ENCODE peak calls at places on chromosomes 3 and 15, in four cellular contexts. P is ascending aorta; F is CD4-positive, alpha-beta T cell; C is mammary epithelial cell. K is an unnamed sample.

GRCh38 chr3:38164966-38165721 is at the start of gene OXSR1:
- DNase-seq in C (peak; percentile 100), P (peak; percentile 100), F (peak; percentile 92), K (peak; percentile 97)

GRCh38 chr3:133620066-133620784 is 41.5 kb downstream of the TOPBP1 start:
- DNase-seq in F (no peak), C (no peak), P (no peak), K (no peak)

GRCh38 chr15:49490963-49491362 is 67.9 kb downstream of the FGF7 start:
- DNase-seq in P (no peak), F (no peak), C (no peak), K (no peak)

GRCh38 chr3:157981819-157982218 is 124.4 kb downstream of the SHOX2 start:
- DNase-seq in P (no peak), C (peak; percentile 68), F (no peak), K (no peak)

GRCh38 chr3:114121996-114122709 is 56.7 kb downstream of the DRD3 start:
- DNase-seq in P (no peak), C (peak; percentile 14), F (no peak), K (no peak)

GRCh38 chr3:42094128-42094527 is 3.0 kb downstream of the TRAK1 start:
- DNase-seq in F (no peak), C (no peak), P (no peak), K (no peak)

GRCh38 chr3:58462829-58463180 is 29.1 kb upstream of the KCTD6 start:
- DNase-seq in C (no peak), F (no peak), P (no peak), K (no peak)

GRCh38 chr3:72047472-72047871 is 262.5 kb upstream of the PROK2 start:
- DNase-seq in P (no peak), C (peak; percentile 17), F (no peak), K (no peak)

GRCh38 chr3:150169279-150169970 is 198.7 kb upstream of the PFN2 start:
- DNase-seq in P (no peak), F (no peak), C (no peak), K (no peak)

GRCh38 chr15:73225358-73226015 is 143.3 kb downstream of the HCN4 start:
- DNase-seq in F (peak; percentile 2), P (no peak), C (peak; percentile 53), K (no peak)

GRCh38 chr3:134194247-134194646 is 56.4 kb downstream of the RYK start:
- DNase-seq in P (no peak), F (no peak), C (no peak), K (no peak)

GRCh38 chr3:14391033-14391432 is 11.4 kb upstream of the SLC6A6 start:
- DNase-seq in P (peak; percentile 81), F (no peak), C (peak; percentile 46), K (no peak)

GRCh38 chr3:134161817-134162396 is 88.8 kb downstream of the RYK start:
- DNase-seq in P (no peak), F (no peak), C (no peak), K (no peak)

GRCh38 chr15:78981532-78982313 is 36.9 kb upstream of the CTSH start:
- DNase-seq in C (no peak), F (no peak), P (no peak), K (no peak)

GRCh38 chr3:156478931-156479330 is 76.0 kb downstream of the SSR3 start:
- DNase-seq in C (no peak), F (no peak), P (no peak), K (no peak)

GRCh38 chr15:43958894-43959330 is 132.1 kb downstream of the WDR76 start:
- DNase-seq in F (no peak), P (no peak), C (peak; percentile 46), K (no peak)

GRCh38 chr3:135103913-135104312 is 308.9 kb downstream of the EPHB1 start:
- DNase-seq in F (no peak), P (no peak), C (no peak), K (no peak)

GRCh38 chr3:190811775-190812480 is 50.6 kb downstream of the GMNC start:
- DNase-seq in P (no peak), F (no peak), C (peak; percentile 40), K (no peak)

GRCh38 chr3:112979244-112979832 is 4.4 kb upstream of the CD200R1 start:
- DNase-seq in P (no peak), F (no peak), C (peak; percentile 5), K (no peak)

GRCh38 chr3:80068459-80068858 is 300.7 kb upstream of the ROBO1 start:
- DNase-seq in C (no peak), F (no peak), P (no peak), K (no peak)

GRCh38 chr15:57216288-57216687 is 160.0 kb upstream of the CGNL1 start:
- DNase-seq in P (no peak), F (no peak), C (peak; percentile 64), K (no peak)

GRCh38 chr15:22884344-22884743 is 45.9 kb downstream of the NIPA2 start:
- DNase-seq in F (no peak), C (no peak), P (no peak), K (no peak)
- H3K27ac ChIP-seq in F (no peak overlapping the region), C (no peak overlapping the region), P (no peak overlapping the region), K (no peak overlapping the region)

DNA sequence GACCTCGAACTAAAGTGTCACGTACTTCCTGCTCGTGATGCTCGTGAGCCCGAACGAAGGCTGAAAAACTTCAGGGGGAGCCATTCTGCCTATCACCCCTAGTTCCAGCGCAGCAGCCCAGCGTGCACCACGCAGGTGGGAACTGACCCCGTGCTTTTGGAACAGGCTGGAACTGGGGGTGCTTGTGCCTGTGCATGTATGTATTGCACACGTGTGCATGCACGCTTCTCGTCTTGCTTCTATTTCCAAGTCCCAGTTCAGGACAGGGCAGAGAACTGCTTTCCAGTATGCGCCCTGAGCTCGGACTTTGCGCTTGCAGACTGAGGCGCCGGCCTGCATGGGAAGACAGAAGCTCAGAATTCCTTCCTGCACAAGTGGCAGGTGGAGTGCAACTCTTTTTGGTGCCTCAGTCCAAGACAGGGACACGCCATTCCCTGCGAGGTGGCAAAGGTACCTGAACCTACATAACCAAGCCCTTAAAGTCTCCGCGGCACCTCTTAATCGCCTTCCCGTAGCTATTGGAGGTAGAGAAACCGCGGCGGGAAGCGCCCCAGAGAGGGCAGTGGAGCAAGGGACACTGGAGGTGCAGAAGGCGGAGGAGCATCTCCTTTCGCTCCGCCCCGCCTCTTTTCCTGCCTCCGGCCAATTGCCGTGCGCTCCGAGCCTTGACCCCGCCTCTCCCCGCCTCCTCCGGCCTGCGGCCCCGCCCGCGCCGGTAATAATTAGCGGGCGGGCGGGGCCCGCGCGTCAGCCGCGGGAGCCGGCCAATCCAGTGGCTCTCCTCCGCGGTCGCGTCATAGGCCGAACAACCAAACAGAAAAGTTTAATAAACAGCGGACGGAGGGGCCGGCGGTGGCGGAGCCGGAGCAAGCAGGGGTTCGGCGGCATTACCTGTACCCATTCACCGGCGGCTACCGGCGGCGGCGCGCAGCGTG is at the start of gene ZFAND6:
- DNase-seq in C (peak; percentile 95), F (peak; percentile 88), P (peak; percentile 97), K (peak; percentile 71)
- TF ChIP-seq CTCF in C (no peak), F (no peak), P (no peak), K (no peak)

DNA sequence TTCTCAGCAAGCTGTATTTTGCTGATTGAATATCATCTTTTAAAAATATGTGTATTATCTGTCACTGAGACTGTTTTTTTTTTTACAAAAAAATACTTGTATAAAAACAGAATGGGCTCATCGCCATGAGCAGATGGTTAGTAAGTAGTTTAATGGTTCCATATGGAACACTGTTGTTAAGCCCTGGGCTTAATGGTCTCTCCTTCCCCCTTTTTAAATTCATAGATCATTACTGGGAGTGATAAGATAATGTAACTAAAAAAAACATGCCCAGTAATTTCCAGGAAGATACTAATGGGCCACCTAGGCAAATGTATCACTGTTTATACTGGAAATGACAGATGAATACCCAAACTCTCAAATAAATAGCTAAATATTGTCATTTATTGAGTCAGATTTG is 95.3 kb upstream of the TPRG1 start:
- DNase-seq in P (no peak), F (no peak), C (no peak), K (no peak)
- H3K27ac ChIP-seq in P (no peak overlapping the region), F (no peak overlapping the region), C (no peak overlapping the region), K (no peak overlapping the region)

DNA sequence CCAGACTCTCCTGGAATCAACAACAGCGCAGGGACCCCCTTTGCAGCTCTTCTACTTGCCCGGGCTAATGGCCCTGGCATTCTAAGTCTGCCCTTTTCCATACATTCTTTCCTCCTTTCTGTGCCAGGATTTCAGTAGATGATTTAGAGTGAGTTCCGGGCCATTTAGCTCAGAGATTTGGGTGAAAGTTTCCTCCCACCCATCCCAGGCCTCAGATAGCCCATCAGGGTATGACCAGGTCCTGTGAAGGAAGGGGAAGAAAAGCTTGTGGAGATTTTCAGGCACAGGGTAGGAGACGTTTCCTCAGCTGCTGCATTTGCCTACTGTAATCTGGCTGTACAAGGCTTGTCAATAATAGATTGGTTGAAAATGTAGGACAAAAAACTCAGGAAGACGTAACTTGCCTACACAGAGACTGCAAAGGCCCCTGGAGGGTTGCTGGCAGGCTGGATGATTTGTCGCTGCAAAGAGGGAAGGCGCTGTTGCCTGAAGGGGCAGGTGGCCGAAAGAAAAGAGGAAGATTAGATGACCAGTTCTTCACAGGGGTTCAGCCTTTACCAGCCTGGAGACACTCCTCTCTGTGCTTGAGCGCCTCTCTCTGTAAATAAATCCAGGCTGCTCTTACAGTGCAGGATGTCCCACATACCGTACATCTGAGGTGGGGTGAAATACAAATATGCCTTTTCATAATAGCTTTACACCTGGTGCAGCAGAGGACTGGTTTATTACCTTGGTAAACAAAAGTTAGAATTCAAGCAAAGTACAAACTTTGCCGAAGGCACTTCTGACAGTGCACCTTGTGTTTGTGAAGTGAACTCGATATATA is 63.4 kb upstream of the BCL6 start:
- DNase-seq in F (no peak), C (peak; percentile 79), P (no peak), K (no peak)
- TF ChIP-seq CTCF in F (no peak), C (peak; percentile 13), P (no peak), K (no peak)

GRCh38 chr15:90465930-90466567 is 63.7 kb upstream of the CRTC3 start:
- DNase-seq in C (peak; percentile 43), F (no peak), P (no peak), K (no peak)
- H3K27ac ChIP-seq in C (no peak overlapping the region), F (no peak overlapping the region), P (peak overlapping the region; percentile 79), K (no peak overlapping the region)

GRCh38 chr3:36945326-36945980 is 599 bp upstream of the TRANK1 start:
- DNase-seq in F (no peak), C (no peak), P (no peak), K (no peak)

GRCh38 chr3:36942632-36943248 is 2.1 kb downstream of the TRANK1 start:
- DNase-seq in P (no peak), F (no peak), C (no peak), K (no peak)

GRCh38 chr3:36943601-36944000 is 1.3 kb downstream of the TRANK1 start:
- DNase-seq in C (no peak), F (no peak), P (no peak), K (no peak)

GRCh38 chr3:36944641-36945270 is at the start of gene TRANK1:
- DNase-seq in F (peak; percentile 69), P (peak; percentile 83), C (no peak), K (peak; percentile 6)

DNA sequence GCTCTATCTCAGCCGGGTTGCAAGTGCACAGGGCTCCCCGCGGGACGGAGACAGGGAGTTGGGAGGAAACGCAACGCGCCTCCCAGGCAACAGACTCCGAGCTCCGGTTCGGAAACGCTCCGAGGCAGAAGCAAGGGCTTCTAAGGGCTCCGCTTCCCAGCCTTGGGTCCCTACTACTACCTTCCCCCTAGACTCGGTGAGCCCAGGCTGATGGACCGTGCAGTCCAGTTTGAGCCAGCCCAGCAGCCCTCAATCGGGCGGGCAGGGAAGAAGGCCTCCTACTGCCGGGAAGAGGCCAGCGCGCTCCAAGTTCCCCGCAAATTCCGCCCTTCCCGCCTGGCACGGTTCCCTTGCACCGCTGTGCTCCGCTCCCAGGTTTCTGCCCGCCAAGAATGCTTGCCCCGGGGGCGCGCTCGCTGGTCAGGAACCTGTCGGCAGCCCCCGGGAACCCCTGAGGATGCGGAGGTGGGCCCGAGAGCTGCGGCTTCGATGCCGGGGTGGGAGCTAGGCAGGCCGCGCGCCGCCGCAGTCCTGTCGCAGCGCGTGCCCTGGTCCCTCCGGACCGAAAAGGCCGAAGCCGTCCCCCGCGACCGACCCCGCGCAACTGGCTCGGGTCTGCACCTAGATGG is 728 bp downstream of the TRANK1 start:
- DNase-seq in P (peak; percentile 71), C (peak; percentile 54), F (peak; percentile 16), K (no peak)
- TF ChIP-seq CTCF in P (no peak), C (no peak), F (no peak), K (no peak)